ENCODE peak calls at places on chromosome 1, in nine cellular contexts. M is GM13977, X is HS-5, G is fibroblast of mammary gland, D is A172, F is AG09309, K is GM04504, E is T47D, N is A549. O is an unnamed sample.

GRCh38 chr1:233240839-233241682 is 54.5 kb downstream of the PCNX2 start:
- DNase-seq in M (peak; percentile 14), X (no peak), G (peak; percentile 50), D (peak; percentile 21), F (no peak), K (no peak), E (peak; percentile 43), N (peak; percentile 64), O (no peak)

GRCh38 chr1:108663074-108663473 is 2.2 kb upstream of the HENMT1 start:
- DNase-seq in M (no peak), X (no peak), G (peak; percentile 21), D (no peak), F (no peak), K (no peak), E (no peak), N (no peak), O (no peak)

GRCh38 chr1:166017395-166017794 is 149.4 kb downstream of the FAM78B start:
- DNase-seq in M (no peak), X (no peak), G (no peak), D (no peak), F (no peak), K (no peak), E (no peak), N (peak; percentile 3), O (no peak)

GRCh38 chr1:25057188-25057587 is 127.1 kb upstream of the RUNX3 start:
- DNase-seq in M (no peak), X (no peak), G (no peak), D (no peak), F (no peak), K (no peak), E (no peak), N (no peak), O (no peak)

GRCh38 chr1:93190432-93190831 is 9.9 kb downstream of the CCDC18 start:
- DNase-seq in M (no peak), X (no peak), G (no peak), D (no peak), F (no peak), K (no peak), E (no peak), N (no peak), O (no peak)

GRCh38 chr1:24374891-24375786 is 38.4 kb downstream of the STPG1 start:
- DNase-seq in M (no peak), X (no peak), G (no peak), D (no peak), F (no peak), K (no peak), E (peak; percentile 49), N (peak; percentile 82), O (no peak)

GRCh38 chr1:14511281-14511680 is 87.2 kb upstream of the KAZN start:
- DNase-seq in M (no peak), X (no peak), G (no peak), D (no peak), F (no peak), K (no peak), E (no peak), N (no peak), O (no peak)

GRCh38 chr1:170041423-170042207 is 32.9 kb downstream of the KIFAP3 start:
- DNase-seq in M (no peak), X (no peak), G (no peak), D (no peak), F (no peak), K (no peak), E (no peak), N (no peak), O (no peak)

GRCh38 chr1:226675720-226676357 is 63.2 kb downstream of the ITPKB start:
- DNase-seq in M (no peak), X (no peak), G (no peak), D (no peak), F (no peak), K (no peak), E (no peak), N (no peak), O (no peak)

GRCh38 chr1:151175910-151176309 is at the start of gene TMOD4:
- DNase-seq in M (peak; percentile 55), X (no peak), G (peak; percentile 31), D (no peak), F (no peak), K (no peak), E (no peak), N (peak; percentile 37), O (no peak)

GRCh38 chr1:27391511-27392095 is 819 bp upstream of the GPR3 start:
- DNase-seq in M (no peak), X (no peak), G (peak; percentile 59), D (no peak), F (no peak), K (no peak), E (no peak), N (peak; percentile 28), O (no peak)

GRCh38 chr1:111938123-111938522 is 51.3 kb downstream of the KCND3 start:
- DNase-seq in M (no peak), X (no peak), G (no peak), D (no peak), F (no peak), K (no peak), E (no peak), N (no peak), O (no peak)

GRCh38 chr1:226548281-226549093 is at the start of gene STUM:
- DNase-seq in M (peak; percentile 72), X (no peak), G (no peak), D (no peak), F (no peak), K (no peak), E (peak; percentile 85), N (no peak), O (no peak)

GRCh38 chr1:184285401-184286087 is 101.3 kb upstream of the C1orf21 start:
- DNase-seq in M (no peak), X (no peak), G (no peak), D (no peak), F (no peak), K (no peak), E (no peak), N (no peak), O (no peak)

GRCh38 chr1:112808861-112809684 is 93.9 kb upstream of the PPM1J start:
- DNase-seq in M (peak; percentile 78), X (peak; percentile 22), G (peak; percentile 66), D (peak; percentile 55), F (no peak), K (peak; percentile 40), E (peak; percentile 55), N (peak; percentile 49), O (no peak)

GRCh38 chr1:160108888-160109662 is 6.5 kb upstream of the ATP1A2 start:
- DNase-seq in M (peak; percentile 62), X (no peak), G (peak; percentile 66), D (peak; percentile 59), F (peak; percentile 28), K (no peak), E (no peak), N (peak; percentile 80), O (no peak)

O was measured in GM12878.